ENCODE peak calls at places on chromosome 18, in seven cellular contexts. One of them, this sample, is unnamed.

GRCh38 chr18:46152808-46153617 is 48.8 kb downstream of the HAUS1 start:
- ATAC-seq in lower lobe of right lung: peak; percentile 36
- ATAC-seq in natural killer cell: no peak
- ATAC-seq in pancreas: peak; percentile 27
- ATAC-seq in IMR-90: peak; percentile 25
- ATAC-seq in heart right ventricle: peak; percentile 13
- ATAC-seq in body of pancreas: no peak
- ATAC-seq in this sample: no peak

GRCh38 chr18:47944972-47945843 is 14.7 kb upstream of the SMAD2 start:
- ATAC-seq in lower lobe of right lung: no peak
- ATAC-seq in natural killer cell: peak; percentile 44
- ATAC-seq in pancreas: peak; percentile 71
- ATAC-seq in IMR-90: no peak
- ATAC-seq in heart right ventricle: no peak
- ATAC-seq in body of pancreas: no peak
- ATAC-seq in this sample: no peak

GRCh38 chr18:46071894-46072867 is at the start of gene PSTPIP2:
- ATAC-seq in lower lobe of right lung: peak; percentile 91
- ATAC-seq in natural killer cell: peak; percentile 89
- ATAC-seq in pancreas: peak; percentile 83
- ATAC-seq in IMR-90: peak; percentile 78
- ATAC-seq in heart right ventricle: peak; percentile 61
- ATAC-seq in body of pancreas: peak; percentile 80
- ATAC-seq in this sample: peak; percentile 82

GRCh38 chr18:63223837-63224236 is 95.7 kb downstream of the BCL2 start:
- ATAC-seq in lower lobe of right lung: no peak
- ATAC-seq in natural killer cell: no peak
- ATAC-seq in pancreas: no peak
- ATAC-seq in IMR-90: no peak
- ATAC-seq in heart right ventricle: no peak
- ATAC-seq in body of pancreas: no peak
- ATAC-seq in this sample: no peak

GRCh38 chr18:1663879-1664705 is 759.4 kb downstream of the ADCYAP1 start:
- ATAC-seq in lower lobe of right lung: peak; percentile 80
- ATAC-seq in natural killer cell: no peak
- ATAC-seq in pancreas: peak; percentile 87
- ATAC-seq in IMR-90: no peak
- ATAC-seq in heart right ventricle: peak; percentile 43
- ATAC-seq in body of pancreas: peak; percentile 66
- ATAC-seq in this sample: peak; percentile 34

GRCh38 chr18:47109049-47109448 is 41.3 kb downstream of the HDHD2 start:
- ATAC-seq in lower lobe of right lung: no peak
- ATAC-seq in natural killer cell: no peak
- ATAC-seq in pancreas: no peak
- ATAC-seq in IMR-90: no peak
- ATAC-seq in heart right ventricle: no peak
- ATAC-seq in body of pancreas: no peak
- ATAC-seq in this sample: no peak

GRCh38 chr18:61992923-61993322 is 100.1 kb upstream of the RNF152 start:
- ATAC-seq in lower lobe of right lung: peak; percentile 49
- ATAC-seq in natural killer cell: no peak
- ATAC-seq in pancreas: peak; percentile 84
- ATAC-seq in IMR-90: peak; percentile 64
- ATAC-seq in heart right ventricle: no peak
- ATAC-seq in body of pancreas: peak; percentile 45
- ATAC-seq in this sample: no peak

GRCh38 chr18:47458483-47458882 is 207.0 kb upstream of the SKOR2 start:
- ATAC-seq in lower lobe of right lung: no peak
- ATAC-seq in natural killer cell: no peak
- ATAC-seq in pancreas: no peak
- ATAC-seq in IMR-90: no peak
- ATAC-seq in heart right ventricle: no peak
- ATAC-seq in body of pancreas: no peak
- ATAC-seq in this sample: no peak

GRCh38 chr18:28855524-28855923 is 678.6 kb upstream of the CDH2 start:
- ATAC-seq in lower lobe of right lung: no peak
- ATAC-seq in natural killer cell: no peak
- ATAC-seq in pancreas: no peak
- ATAC-seq in IMR-90: peak; percentile 63
- ATAC-seq in heart right ventricle: no peak
- ATAC-seq in body of pancreas: no peak
- ATAC-seq in this sample: no peak

GRCh38 chr18:49722472-49722871 is 90.9 kb downstream of the ACAA2 start:
- ATAC-seq in lower lobe of right lung: no peak
- ATAC-seq in natural killer cell: no peak
- ATAC-seq in pancreas: peak; percentile 53
- ATAC-seq in IMR-90: no peak
- ATAC-seq in heart right ventricle: no peak
- ATAC-seq in body of pancreas: no peak
- ATAC-seq in this sample: no peak

GRCh38 chr18:48172226-48173006 is 236.8 kb downstream of the ZBTB7C start:
- ATAC-seq in lower lobe of right lung: no peak
- ATAC-seq in natural killer cell: no peak
- ATAC-seq in pancreas: no peak
- ATAC-seq in IMR-90: no peak
- ATAC-seq in heart right ventricle: no peak
- ATAC-seq in body of pancreas: no peak
- ATAC-seq in this sample: no peak

GRCh38 chr18:74921057-74921820 is 287.7 kb downstream of the PTGR3 start:
- ATAC-seq in lower lobe of right lung: no peak
- ATAC-seq in natural killer cell: no peak
- ATAC-seq in pancreas: no peak
- ATAC-seq in IMR-90: no peak
- ATAC-seq in heart right ventricle: no peak
- ATAC-seq in body of pancreas: no peak
- ATAC-seq in this sample: no peak

GRCh38 chr18:79327199-79327545 is 68.6 kb upstream of the NFATC1 start:
- ATAC-seq in lower lobe of right lung: no peak
- ATAC-seq in natural killer cell: peak; percentile 68
- ATAC-seq in pancreas: no peak
- ATAC-seq in IMR-90: no peak
- ATAC-seq in heart right ventricle: no peak
- ATAC-seq in body of pancreas: no peak
- ATAC-seq in this sample: no peak

GRCh38 chr18:52667388-52667787 is 327.4 kb downstream of the DCC start:
- ATAC-seq in lower lobe of right lung: no peak
- ATAC-seq in natural killer cell: no peak
- ATAC-seq in pancreas: no peak
- ATAC-seq in IMR-90: no peak
- ATAC-seq in heart right ventricle: no peak
- ATAC-seq in body of pancreas: no peak
- ATAC-seq in this sample: no peak

GRCh38 chr18:52670903-52671302 is 330.9 kb downstream of the DCC start:
- ATAC-seq in lower lobe of right lung: no peak
- ATAC-seq in natural killer cell: no peak
- ATAC-seq in pancreas: peak; percentile 78
- ATAC-seq in IMR-90: no peak
- ATAC-seq in heart right ventricle: no peak
- ATAC-seq in body of pancreas: peak; percentile 42
- ATAC-seq in this sample: no peak
- TF ChIP-seq CTCF in lower lobe of right lung: peak; percentile 12
- TF ChIP-seq CTCF in natural killer cell: no peak
- TF ChIP-seq CTCF in pancreas: peak; percentile 25
- TF ChIP-seq CTCF in IMR-90: peak; percentile 31
- TF ChIP-seq CTCF in heart right ventricle: no peak
- TF ChIP-seq CTCF in body of pancreas: peak; percentile 32
- TF ChIP-seq CTCF in this sample: no peak

GRCh38 chr18:11324510-11324909 is 175.1 kb upstream of the PIEZO2 start:
- ATAC-seq in lower lobe of right lung: no peak
- ATAC-seq in natural killer cell: no peak
- ATAC-seq in pancreas: no peak
- ATAC-seq in IMR-90: no peak
- ATAC-seq in heart right ventricle: no peak
- ATAC-seq in body of pancreas: no peak
- ATAC-seq in this sample: no peak

GRCh38 chr18:11320981-11321380 is 171.6 kb upstream of the PIEZO2 start:
- ATAC-seq in lower lobe of right lung: no peak
- ATAC-seq in natural killer cell: no peak
- ATAC-seq in pancreas: no peak
- ATAC-seq in IMR-90: no peak
- ATAC-seq in heart right ventricle: no peak
- ATAC-seq in body of pancreas: no peak
- ATAC-seq in this sample: no peak

GRCh38 chr18:11322006-11322405 is 172.6 kb upstream of the PIEZO2 start:
- ATAC-seq in lower lobe of right lung: no peak
- ATAC-seq in natural killer cell: no peak
- ATAC-seq in pancreas: no peak
- ATAC-seq in IMR-90: no peak
- ATAC-seq in heart right ventricle: no peak
- ATAC-seq in body of pancreas: no peak
- ATAC-seq in this sample: no peak

GRCh38 chr18:11323359-11323819 is 174.0 kb upstream of the PIEZO2 start:
- ATAC-seq in lower lobe of right lung: no peak
- ATAC-seq in natural killer cell: no peak
- ATAC-seq in pancreas: peak; percentile 67
- ATAC-seq in IMR-90: peak; percentile 15
- ATAC-seq in heart right ventricle: no peak
- ATAC-seq in body of pancreas: peak; percentile 79
- ATAC-seq in this sample: no peak

GRCh38 chr18:11322716-11323115 is 173.3 kb upstream of the PIEZO2 start:
- ATAC-seq in lower lobe of right lung: no peak
- ATAC-seq in natural killer cell: no peak
- ATAC-seq in pancreas: no peak
- ATAC-seq in IMR-90: no peak
- ATAC-seq in heart right ventricle: no peak
- ATAC-seq in body of pancreas: no peak
- ATAC-seq in this sample: no peak
- TF ChIP-seq CTCF in lower lobe of right lung: no peak
- TF ChIP-seq CTCF in natural killer cell: no peak
- TF ChIP-seq CTCF in pancreas: no peak
- TF ChIP-seq CTCF in IMR-90: no peak
- TF ChIP-seq CTCF in heart right ventricle: no peak
- TF ChIP-seq CTCF in body of pancreas: no peak
- TF ChIP-seq CTCF in this sample: no peak

DNA sequence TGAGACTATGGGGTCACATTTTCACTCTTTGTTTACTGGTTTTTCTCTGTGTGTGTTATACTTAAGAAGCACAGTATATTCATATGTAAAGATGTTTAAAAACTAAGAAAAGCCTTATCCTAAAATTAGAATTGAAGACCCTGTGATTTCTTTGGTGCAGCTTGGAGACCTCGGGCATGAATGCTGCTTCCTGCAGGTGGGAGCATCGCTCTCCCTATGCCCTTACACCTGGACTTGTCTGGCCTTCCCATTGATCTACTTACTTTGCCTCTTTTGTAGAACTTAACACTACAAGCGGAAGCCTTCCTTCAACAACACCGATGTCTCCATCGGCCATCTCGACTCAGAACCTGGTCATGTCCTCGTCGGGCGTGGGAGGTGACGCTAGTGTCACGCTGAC is 114.5 kb downstream of the ZNF236 start:
- ATAC-seq in lower lobe of right lung: no peak
- ATAC-seq in natural killer cell: no peak
- ATAC-seq in pancreas: no peak
- ATAC-seq in IMR-90: no peak
- ATAC-seq in heart right ventricle: no peak
- ATAC-seq in body of pancreas: no peak
- ATAC-seq in this sample: no peak
- TF ChIP-seq CTCF in lower lobe of right lung: no peak
- TF ChIP-seq CTCF in natural killer cell: no peak
- TF ChIP-seq CTCF in pancreas: no peak
- TF ChIP-seq CTCF in IMR-90: no peak
- TF ChIP-seq CTCF in heart right ventricle: no peak
- TF ChIP-seq CTCF in body of pancreas: no peak
- TF ChIP-seq CTCF in this sample: no peak

GRCh38 chr18:5060543-5060942 is 136.5 kb downstream of the AKAIN1 start:
- ATAC-seq in lower lobe of right lung: no peak
- ATAC-seq in natural killer cell: no peak
- ATAC-seq in pancreas: no peak
- ATAC-seq in IMR-90: no peak
- ATAC-seq in heart right ventricle: no peak
- ATAC-seq in body of pancreas: no peak
- ATAC-seq in this sample: no peak

GRCh38 chr18:5061785-5062184 is 135.3 kb downstream of the AKAIN1 start:
- ATAC-seq in lower lobe of right lung: no peak
- ATAC-seq in natural killer cell: no peak
- ATAC-seq in pancreas: no peak
- ATAC-seq in IMR-90: no peak
- ATAC-seq in heart right ventricle: no peak
- ATAC-seq in body of pancreas: no peak
- ATAC-seq in this sample: no peak

GRCh38 chr18:5068856-5069255 is 128.2 kb downstream of the AKAIN1 start:
- ATAC-seq in lower lobe of right lung: no peak
- ATAC-seq in natural killer cell: no peak
- ATAC-seq in pancreas: no peak
- ATAC-seq in IMR-90: no peak
- ATAC-seq in heart right ventricle: no peak
- ATAC-seq in body of pancreas: no peak
- ATAC-seq in this sample: no peak

GRCh38 chr18:5064846-5065245 is 132.2 kb downstream of the AKAIN1 start:
- ATAC-seq in lower lobe of right lung: no peak
- ATAC-seq in natural killer cell: no peak
- ATAC-seq in pancreas: no peak
- ATAC-seq in IMR-90: no peak
- ATAC-seq in heart right ventricle: no peak
- ATAC-seq in body of pancreas: no peak
- ATAC-seq in this sample: no peak

GRCh38 chr18:5066380-5066977 is 130.6 kb downstream of the AKAIN1 start:
- ATAC-seq in lower lobe of right lung: no peak
- ATAC-seq in natural killer cell: no peak
- ATAC-seq in pancreas: no peak
- ATAC-seq in IMR-90: no peak
- ATAC-seq in heart right ventricle: no peak
- ATAC-seq in body of pancreas: no peak
- ATAC-seq in this sample: no peak
- TF ChIP-seq CTCF in lower lobe of right lung: peak; percentile 35
- TF ChIP-seq CTCF in natural killer cell: peak; percentile 20
- TF ChIP-seq CTCF in pancreas: no peak
- TF ChIP-seq CTCF in IMR-90: no peak
- TF ChIP-seq CTCF in heart right ventricle: no peak
- TF ChIP-seq CTCF in body of pancreas: peak; percentile 11
- TF ChIP-seq CTCF in this sample: no peak

DNA sequence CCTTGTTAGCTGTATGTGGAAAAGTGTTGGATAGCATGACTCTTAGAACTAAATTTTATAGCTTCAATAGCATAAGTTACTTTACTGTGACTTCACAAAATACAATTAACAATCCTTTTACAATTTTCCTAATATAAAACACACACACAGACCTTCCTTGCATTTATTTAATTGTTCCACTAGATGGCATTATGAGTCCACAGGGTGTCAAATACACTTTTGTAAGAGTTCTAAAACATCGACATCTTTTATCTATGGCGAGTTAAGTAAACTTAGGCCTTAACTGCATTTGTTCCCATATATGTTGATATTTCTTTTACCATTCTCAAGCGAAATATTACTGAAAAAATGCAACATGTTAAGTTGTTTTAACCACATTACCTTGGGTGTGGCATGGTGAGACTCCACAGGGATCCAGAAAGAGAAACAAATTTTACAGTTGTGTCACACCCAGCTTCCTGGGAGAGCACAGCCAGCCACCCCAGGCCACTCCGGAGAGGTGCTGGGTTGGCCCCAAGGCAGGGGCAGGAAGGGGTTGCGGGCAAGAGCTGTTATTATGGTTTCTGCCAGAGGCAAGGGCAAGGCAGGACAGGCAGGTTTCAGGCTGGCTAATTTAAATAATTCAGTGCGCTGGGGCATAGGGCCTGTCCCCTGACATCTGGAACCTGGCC is 312.4 kb upstream of the MC4R start:
- ATAC-seq in lower lobe of right lung: no peak
- ATAC-seq in natural killer cell: no peak
- ATAC-seq in pancreas: no peak
- ATAC-seq in IMR-90: no peak
- ATAC-seq in heart right ventricle: no peak
- ATAC-seq in body of pancreas: no peak
- ATAC-seq in this sample: no peak
- TF ChIP-seq CTCF in lower lobe of right lung: peak; percentile 58
- TF ChIP-seq CTCF in natural killer cell: no peak
- TF ChIP-seq CTCF in pancreas: peak; percentile 44
- TF ChIP-seq CTCF in IMR-90: peak; percentile 46
- TF ChIP-seq CTCF in heart right ventricle: peak; percentile 62
- TF ChIP-seq CTCF in body of pancreas: peak; percentile 38
- TF ChIP-seq CTCF in this sample: peak; percentile 44